ENCODE peak calls at places on chromosome X, in five cellular contexts. One of them, this sample, is unnamed.
A peak's percentile ranks its signal among the peaks of the same experiment; 100 is the strongest.

GRCh38 chrX:121570072-121570841 is 522.8 kb downstream of the GLUD2 start:
- DNase-seq in IMR-90: no peak
- DNase-seq in NCI-H524 treated with DMSO at 0.1 percent for 48 hours: no peak
- DNase-seq in fibroblast of pulmonary artery: peak; percentile 1
- DNase-seq in ELR: no peak
- DNase-seq in this sample: peak; percentile 40

GRCh38 chrX:154484255-154485149 is 1.9 kb downstream of the UBL4A start:
- DNase-seq in IMR-90: no peak
- DNase-seq in NCI-H524 treated with DMSO at 0.1 percent for 48 hours: no peak
- DNase-seq in fibroblast of pulmonary artery: no peak
- DNase-seq in ELR: peak; percentile 49
- DNase-seq in this sample: no peak

GRCh38 chrX:102651242-102651967 is at the start of gene GPRASP1:
- DNase-seq in IMR-90: peak; percentile 27
- DNase-seq in NCI-H524 treated with DMSO at 0.1 percent for 48 hours: peak; percentile 25
- DNase-seq in fibroblast of pulmonary artery: peak; percentile 21
- DNase-seq in ELR: peak; percentile 52
- DNase-seq in this sample: peak; percentile 10

GRCh38 chrX:103918584-103919335 is 43.7 kb upstream of the TMSB15B start:
- DNase-seq in IMR-90: peak; percentile 59
- DNase-seq in NCI-H524 treated with DMSO at 0.1 percent for 48 hours: peak; percentile 25
- DNase-seq in fibroblast of pulmonary artery: peak; percentile 64
- DNase-seq in ELR: peak; percentile 69
- DNase-seq in this sample: peak; percentile 68

GRCh38 chrX:39012561-39013209 is 211.4 kb downstream of the MID1IP1 start:
- DNase-seq in IMR-90: peak; percentile 7
- DNase-seq in NCI-H524 treated with DMSO at 0.1 percent for 48 hours: no peak
- DNase-seq in fibroblast of pulmonary artery: peak; percentile 3
- DNase-seq in ELR: no peak
- DNase-seq in this sample: no peak

GRCh38 chrX:128436397-128437103 is 384.3 kb upstream of the ACTRT1 start:
- DNase-seq in IMR-90: no peak
- DNase-seq in NCI-H524 treated with DMSO at 0.1 percent for 48 hours: no peak
- DNase-seq in fibroblast of pulmonary artery: no peak
- DNase-seq in ELR: no peak
- DNase-seq in this sample: peak; percentile 16

GRCh38 chrX:118239471-118239870 is 106.4 kb upstream of the WDR44 start:
- DNase-seq in IMR-90: peak; percentile 61
- DNase-seq in NCI-H524 treated with DMSO at 0.1 percent for 48 hours: no peak
- DNase-seq in fibroblast of pulmonary artery: no peak
- DNase-seq in ELR: no peak
- DNase-seq in this sample: no peak

GRCh38 chrX:44903107-44903506 is 30.1 kb downstream of the KDM6A start:
- DNase-seq in IMR-90: peak; percentile 78
- DNase-seq in NCI-H524 treated with DMSO at 0.1 percent for 48 hours: no peak
- DNase-seq in fibroblast of pulmonary artery: peak; percentile 54
- DNase-seq in ELR: peak; percentile 80
- DNase-seq in this sample: peak; percentile 90

GRCh38 chrX:64093761-64094160 is 111.7 kb downstream of the AMER1 start:
- DNase-seq in IMR-90: peak; percentile 4
- DNase-seq in NCI-H524 treated with DMSO at 0.1 percent for 48 hours: no peak
- DNase-seq in fibroblast of pulmonary artery: peak; percentile 7
- DNase-seq in ELR: peak; percentile 25
- DNase-seq in this sample: peak; percentile 1

GRCh38 chrX:1430451-1430850 is 22.3 kb downstream of the ASMTL start:
- DNase-seq in IMR-90: no peak
- DNase-seq in NCI-H524 treated with DMSO at 0.1 percent for 48 hours: no peak
- DNase-seq in fibroblast of pulmonary artery: no peak
- DNase-seq in ELR: no peak
- DNase-seq in this sample: no peak

GRCh38 chrX:10197597-10198210 is 40.9 kb downstream of the CLCN4 start:
- DNase-seq in IMR-90: no peak
- DNase-seq in NCI-H524 treated with DMSO at 0.1 percent for 48 hours: no peak
- DNase-seq in fibroblast of pulmonary artery: peak; percentile 9
- DNase-seq in ELR: no peak
- DNase-seq in this sample: no peak

GRCh38 chrX:154780968-154781367 is 18.3 kb downstream of the DKC1 start:
- DNase-seq in IMR-90: no peak
- DNase-seq in NCI-H524 treated with DMSO at 0.1 percent for 48 hours: no peak
- DNase-seq in fibroblast of pulmonary artery: no peak
- DNase-seq in ELR: no peak
- DNase-seq in this sample: no peak

GRCh38 chrX:2913118-2913517 is 16.0 kb downstream of the ARSD start:
- DNase-seq in IMR-90: no peak
- DNase-seq in NCI-H524 treated with DMSO at 0.1 percent for 48 hours: no peak
- DNase-seq in fibroblast of pulmonary artery: no peak
- DNase-seq in ELR: no peak
- DNase-seq in this sample: no peak

GRCh38 chrX:140526138-140526537 is 21.3 kb upstream of the SOX3 start:
- DNase-seq in IMR-90: peak; percentile 57
- DNase-seq in NCI-H524 treated with DMSO at 0.1 percent for 48 hours: no peak
- DNase-seq in fibroblast of pulmonary artery: peak; percentile 1
- DNase-seq in ELR: peak; percentile 80
- DNase-seq in this sample: peak; percentile 37

GRCh38 chrX:16594490-16594889 is 55.5 kb upstream of the S100G start:
- DNase-seq in IMR-90: no peak
- DNase-seq in NCI-H524 treated with DMSO at 0.1 percent for 48 hours: no peak
- DNase-seq in fibroblast of pulmonary artery: no peak
- DNase-seq in ELR: no peak
- DNase-seq in this sample: no peak

GRCh38 chrX:65677954-65678469 is 10.6 kb downstream of the MSN start:
- DNase-seq in IMR-90: peak; percentile 94
- DNase-seq in NCI-H524 treated with DMSO at 0.1 percent for 48 hours: no peak
- DNase-seq in fibroblast of pulmonary artery: peak; percentile 95
- DNase-seq in ELR: peak; percentile 88
- DNase-seq in this sample: peak; percentile 79

GRCh38 chrX:19046343-19047215 is 62.7 kb upstream of the PHKA2 start:
- DNase-seq in IMR-90: peak; percentile 71
- DNase-seq in NCI-H524 treated with DMSO at 0.1 percent for 48 hours: no peak
- DNase-seq in fibroblast of pulmonary artery: no peak
- DNase-seq in ELR: peak; percentile 57
- DNase-seq in this sample: peak; percentile 47

GRCh38 chrX:26100421-26100920 is 37.7 kb upstream of the MAGEB18 start:
- DNase-seq in IMR-90: no peak
- DNase-seq in NCI-H524 treated with DMSO at 0.1 percent for 48 hours: no peak
- DNase-seq in fibroblast of pulmonary artery: no peak
- DNase-seq in ELR: no peak
- DNase-seq in this sample: peak; percentile 1

GRCh38 chrX:132737743-132738142 is 220.7 kb downstream of the HS6ST2 start:
- DNase-seq in IMR-90: no peak
- DNase-seq in NCI-H524 treated with DMSO at 0.1 percent for 48 hours: no peak
- DNase-seq in fibroblast of pulmonary artery: no peak
- DNase-seq in ELR: no peak
- DNase-seq in this sample: peak; percentile 3

GRCh38 chrX:108250654-108251579 is 159.3 kb downstream of the ATG4A start:
- DNase-seq in IMR-90: no peak
- DNase-seq in NCI-H524 treated with DMSO at 0.1 percent for 48 hours: no peak
- DNase-seq in fibroblast of pulmonary artery: no peak
- DNase-seq in ELR: no peak
- DNase-seq in this sample: no peak

GRCh38 chrX:66760648-66761047 is 121.8 kb upstream of the EDA2R start:
- DNase-seq in IMR-90: no peak
- DNase-seq in NCI-H524 treated with DMSO at 0.1 percent for 48 hours: no peak
- DNase-seq in fibroblast of pulmonary artery: peak; percentile 1
- DNase-seq in ELR: peak; percentile 4
- DNase-seq in this sample: peak; percentile 1

GRCh38 chrX:48893556-48894348 is 3.8 kb downstream of the TIMM17B start:
- DNase-seq in IMR-90: no peak
- DNase-seq in NCI-H524 treated with DMSO at 0.1 percent for 48 hours: no peak
- DNase-seq in fibroblast of pulmonary artery: no peak
- DNase-seq in ELR: no peak
- DNase-seq in this sample: no peak

GRCh38 chrX:8845060-8845459 is 43.9 kb upstream of the FAM9A start:
- DNase-seq in IMR-90: peak; percentile 80
- DNase-seq in NCI-H524 treated with DMSO at 0.1 percent for 48 hours: no peak
- DNase-seq in fibroblast of pulmonary artery: peak; percentile 53
- DNase-seq in ELR: peak; percentile 80
- DNase-seq in this sample: peak; percentile 40

GRCh38 chrX:64758047-64758446 is 218.2 kb downstream of the ZC4H2 start:
- DNase-seq in IMR-90: no peak
- DNase-seq in NCI-H524 treated with DMSO at 0.1 percent for 48 hours: no peak
- DNase-seq in fibroblast of pulmonary artery: no peak
- DNase-seq in ELR: no peak
- DNase-seq in this sample: no peak

GRCh38 chrX:53441531-53442321 is 7.6 kb upstream of the HSD17B10 start:
- DNase-seq in IMR-90: peak; percentile 49
- DNase-seq in NCI-H524 treated with DMSO at 0.1 percent for 48 hours: peak; percentile 60
- DNase-seq in fibroblast of pulmonary artery: peak; percentile 58
- DNase-seq in ELR: peak; percentile 80
- DNase-seq in this sample: peak; percentile 46

GRCh38 chrX:49166914-49167739 is 4.6 kb downstream of the MAGIX start:
- DNase-seq in IMR-90: peak; percentile 73
- DNase-seq in NCI-H524 treated with DMSO at 0.1 percent for 48 hours: no peak
- DNase-seq in fibroblast of pulmonary artery: peak; percentile 79
- DNase-seq in ELR: peak; percentile 77
- DNase-seq in this sample: peak; percentile 64

This sample was measured in iris pigment epithelial cell.